ENCODE peak calls at places on chromosomes 1 and 21, in nine cellular contexts. H is B cell, W is AG09309, U is breast epithelium, P is progenitor cell of endocrine pancreas, J is GM06990, M is mammary epithelial cell, Y is HepG2, X is uterus. S is an unnamed sample.

GRCh38 chr1:86151427-86151826 is 5.1 kb downstream of the COL24A1 start:
- DNase-seq in H (no peak), W (peak), U (no peak), P (no peak), J (no peak), M (no peak), Y (no peak), X (no peak), S (no peak)

GRCh38 chr1:26280333-26281042 is 602 bp downstream of the SH3BGRL3 start:
- DNase-seq in H (no peak), W (no peak), U (no peak), P (no peak), J (no peak), M (peak), Y (no peak), X (peak), S (peak)

GRCh38 chr21:17527240-17527639 is 14.4 kb downstream of the CXADR start:
- DNase-seq in H (no peak), W (no peak), U (no peak), P (no peak), J (no peak), M (peak), Y (peak), X (no peak), S (no peak)

GRCh38 chr1:25130895-25131294 is 101.4 kb downstream of the SYF2 start:
- DNase-seq in H (no peak), W (no peak), U (no peak), P (no peak), J (no peak), M (no peak), Y (no peak), X (no peak), S (no peak)

GRCh38 chr1:221212926-221213325 is 333.7 kb downstream of the HLX start:
- DNase-seq in H (no peak), W (no peak), U (no peak), P (no peak), J (no peak), M (no peak), Y (no peak), X (no peak), S (no peak)

GRCh38 chr21:38088916-38089762 is 167.7 kb upstream of the KCNJ15 start:
- DNase-seq in H (no peak), W (no peak), U (no peak), P (no peak), J (no peak), M (no peak), Y (no peak), X (no peak), S (no peak)

GRCh38 chr21:35619184-35619583 is 441.1 kb downstream of the SETD4 start:
- DNase-seq in H (no peak), W (peak), U (no peak), P (no peak), J (no peak), M (peak), Y (no peak), X (no peak), S (no peak)

GRCh38 chr21:34890724-34891609 is 158.1 kb downstream of the RUNX1 start:
- DNase-seq in H (no peak), W (no peak), U (no peak), P (no peak), J (no peak), M (peak), Y (no peak), X (no peak), S (no peak)

GRCh38 chr1:167714098-167714850 is 7.5 kb upstream of the MPZL1 start:
- DNase-seq in H (peak), W (peak), U (peak), P (peak), J (peak), M (peak), Y (peak), X (peak), S (peak)

GRCh38 chr1:113456967-113457366 is 66.7 kb downstream of the MAGI3 start:
- DNase-seq in H (no peak), W (peak), U (peak), P (no peak), J (no peak), M (peak), Y (peak), X (peak), S (no peak)

GRCh38 chr1:113451710-113452109 is 61.4 kb downstream of the MAGI3 start:
- DNase-seq in H (no peak), W (no peak), U (no peak), P (no peak), J (no peak), M (no peak), Y (no peak), X (no peak), S (no peak)

GRCh38 chr1:113455374-113455773 is 65.1 kb downstream of the MAGI3 start:
- DNase-seq in H (no peak), W (no peak), U (no peak), P (no peak), J (no peak), M (no peak), Y (no peak), X (no peak), S (no peak)

GRCh38 chr1:113453771-113454083 is 63.4 kb downstream of the MAGI3 start:
- DNase-seq in H (no peak), W (no peak), U (no peak), P (no peak), J (no peak), M (no peak), Y (no peak), X (no peak), S (no peak)

GRCh38 chr1:113452921-113453770 is 62.8 kb downstream of the MAGI3 start:
- DNase-seq in H (no peak), W (no peak), U (no peak), P (no peak), J (no peak), M (peak), Y (peak), X (no peak), S (peak)
- TF ChIP-seq CTCF in H (peak), W (peak), U (no peak), P (peak), J (peak), M (peak), Y (peak), X (peak), S (peak)

GRCh38 chr1:18322353-18323032 is 158.2 kb upstream of the KLHDC7A start:
- DNase-seq in H (no peak), W (no peak), U (no peak), P (no peak), J (no peak), M (no peak), Y (no peak), X (no peak), S (peak)
- TF ChIP-seq CTCF in H (no peak), W (no peak), U (no peak), P (peak), J (peak), M (no peak), Y (peak), X (no peak), S (peak)

GRCh38 chr1:22619808-22620207 is 16.6 kb upstream of the C1QA start:
- DNase-seq in H (no peak), W (no peak), U (no peak), P (no peak), J (no peak), M (no peak), Y (no peak), X (no peak), S (no peak)
- TF ChIP-seq CTCF in H (no peak), W (no peak), U (no peak), P (no peak), J (no peak), M (no peak), Y (no peak), X (no peak), S (no peak)

GRCh38 chr1:89407355-89407754 is 43.5 kb downstream of the GBP6 start:
- DNase-seq in H (no peak), W (peak), U (no peak), P (no peak), J (no peak), M (peak), Y (no peak), X (no peak), S (no peak)

GRCh38 chr1:89405275-89405929 is 41.5 kb downstream of the GBP6 start:
- DNase-seq in H (no peak), W (no peak), U (no peak), P (no peak), J (no peak), M (no peak), Y (no peak), X (no peak), S (no peak)
- TF ChIP-seq CTCF in H (no peak), W (no peak), U (no peak), P (no peak), J (no peak), M (no peak), Y (no peak), X (no peak), S (no peak)

DNA sequence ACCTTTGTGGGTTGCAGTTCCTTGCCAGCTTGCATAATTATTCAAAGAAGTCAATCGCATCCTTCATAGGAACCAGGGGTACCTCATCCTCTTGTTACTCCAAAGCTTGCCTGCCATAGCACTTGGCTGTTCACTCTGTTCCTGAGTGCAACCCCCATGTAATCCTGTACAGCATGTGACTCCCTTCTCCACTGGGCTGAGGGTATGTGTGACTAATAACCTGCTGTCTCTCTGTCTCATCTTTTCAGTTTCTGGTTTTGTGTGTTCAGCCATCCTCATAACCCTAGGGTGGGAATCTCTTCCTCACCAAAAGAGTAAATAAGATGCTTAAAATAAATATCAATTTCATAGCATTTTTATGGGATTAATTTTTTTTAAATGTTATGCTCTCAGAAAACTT is 351.9 kb downstream of the S1PR1 start:
- DNase-seq in H (no peak), W (no peak), U (no peak), P (no peak), J (no peak), M (no peak), Y (no peak), X (no peak), S (no peak)
- TF ChIP-seq CTCF in H (no peak), W (no peak), U (no peak), P (no peak), J (no peak), M (no peak), Y (no peak), X (no peak), S (no peak)

GRCh38 chr1:94334156-94334555 is 84.0 kb upstream of the ABCD3 start:
- DNase-seq in H (no peak), W (no peak), U (no peak), P (no peak), J (no peak), M (no peak), Y (no peak), X (no peak), S (no peak)
- TF ChIP-seq CTCF in H (no peak), W (no peak), U (no peak), P (no peak), J (no peak), M (no peak), Y (no peak), X (no peak), S (no peak)

GRCh38 chr1:228240411-228241240 is 32.8 kb downstream of the OBSCN start:
- DNase-seq in H (no peak), W (no peak), U (no peak), P (no peak), J (no peak), M (no peak), Y (no peak), X (no peak), S (no peak)
- TF ChIP-seq CTCF in H (no peak), W (no peak), U (no peak), P (no peak), J (no peak), M (no peak), Y (no peak), X (no peak), S (no peak)

DNA sequence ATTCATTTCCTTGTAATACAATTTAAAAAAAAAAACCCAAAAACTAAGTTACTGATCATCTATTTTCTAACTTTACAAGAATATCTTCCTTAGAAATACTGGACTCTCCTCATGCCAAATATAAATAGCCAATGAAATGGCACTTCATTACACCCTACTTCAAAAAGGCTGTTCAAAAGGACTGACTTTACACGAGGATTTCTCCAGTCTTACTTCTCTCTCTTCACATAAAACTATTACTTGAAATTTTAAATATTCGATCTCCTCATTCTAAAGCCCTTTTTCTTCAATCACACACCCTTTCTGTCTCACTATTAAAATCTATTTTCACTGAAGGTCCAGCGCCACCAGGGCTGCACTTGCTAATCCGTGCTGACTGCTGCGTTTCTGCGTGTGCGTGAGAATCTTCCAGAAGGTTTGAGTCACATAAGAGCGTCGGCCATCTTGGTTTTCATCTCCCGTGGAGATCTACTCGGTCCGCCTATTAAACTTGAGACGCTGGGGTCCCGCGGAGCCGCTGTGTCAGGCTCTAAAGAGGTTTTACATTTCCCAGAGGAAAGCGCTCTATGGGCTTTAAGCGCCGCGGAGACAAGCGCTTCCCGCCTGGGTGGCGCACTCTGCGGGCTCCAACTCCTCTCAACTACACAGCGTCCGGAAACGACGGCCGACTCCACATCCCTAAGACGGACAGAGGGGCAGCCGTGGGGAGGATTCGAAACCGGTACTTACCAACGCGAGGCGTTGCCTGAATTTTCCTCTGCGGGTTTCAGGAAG is 643 bp downstream of the LRIF1 start:
- DNase-seq in H (peak), W (peak), U (peak), P (no peak), J (peak), M (peak), Y (peak), X (peak), S (peak)
- TF ChIP-seq CTCF in H (no peak), W (peak), U (no peak), P (no peak), J (no peak), M (no peak), Y (no peak), X (no peak), S (no peak)

GRCh38 chr1:160358073-160358472 is 8.8 kb upstream of the NHLH1 start:
- DNase-seq in H (no peak), W (no peak), U (no peak), P (no peak), J (no peak), M (no peak), Y (no peak), X (no peak), S (no peak)

GRCh38 chr1:160360227-160360695 is 6.6 kb upstream of the NHLH1 start:
- DNase-seq in H (no peak), W (no peak), U (no peak), P (no peak), J (no peak), M (no peak), Y (no peak), X (no peak), S (no peak)

GRCh38 chr1:160361814-160362167 is 5.1 kb upstream of the NHLH1 start:
- DNase-seq in H (no peak), W (no peak), U (no peak), P (no peak), J (no peak), M (no peak), Y (no peak), X (no peak), S (no peak)

GRCh38 chr1:160361199-160361598 is 5.7 kb upstream of the NHLH1 start:
- DNase-seq in H (no peak), W (no peak), U (no peak), P (no peak), J (no peak), M (no peak), Y (no peak), X (no peak), S (no peak)

GRCh38 chr1:160359559-160360226 is 7.2 kb upstream of the NHLH1 start:
- DNase-seq in H (no peak), W (no peak), U (no peak), P (no peak), J (no peak), M (no peak), Y (no peak), X (no peak), S (no peak)
- TF ChIP-seq CTCF in H (no peak), W (no peak), U (no peak), P (no peak), J (no peak), M (peak), Y (no peak), X (no peak), S (no peak)